ENCODE peak calls at places on chromosomes 4 and X, in seven cellular contexts. E, N, P, S, B, T and Y are unnamed samples.
A peak's percentile ranks its signal among the peaks of the same experiment; 100 is the strongest.

GRCh38 chrX:25558137-25558536 is 542.4 kb upstream of the ARX start:
- DNase-seq in E (no peak), N (no peak), P (no peak), S (no peak), B (no peak), T (no peak), Y (no peak)

GRCh38 chr4:25900901-25901500 is 13.0 kb upstream of the SMIM20 start:
- DNase-seq in E (no peak), N (no peak), P (no peak), S (no peak), B (no peak), T (no peak), Y (no peak)

GRCh38 chr4:188930822-188931221 is 791.6 kb downstream of the TRIML1 start:
- DNase-seq in E (no peak), N (no peak), P (no peak), S (no peak), B (no peak), T (no peak), Y (no peak)

GRCh38 chrX:19372170-19373033 is 28.7 kb downstream of the PDHA1 start:
- DNase-seq in E (peak; percentile 68), N (peak; percentile 45), P (peak; percentile 62), S (peak; percentile 75), B (peak; percentile 20), T (peak; percentile 59), Y (peak; percentile 68)

GRCh38 chr4:70197842-70198241 is 2.3 kb downstream of the ODAM start:
- DNase-seq in E (no peak), N (no peak), P (no peak), S (no peak), B (no peak), T (no peak), Y (no peak)

GRCh38 chr4:33882246-33882990 is 2361.9 kb downstream of the ARAP2 start:
- DNase-seq in E (no peak), N (no peak), P (no peak), S (no peak), B (no peak), T (no peak), Y (no peak)

GRCh38 chr4:110982486-110982885 is 359.6 kb upstream of the PITX2 start:
- DNase-seq in E (no peak), N (no peak), P (no peak), S (no peak), B (no peak), T (no peak), Y (no peak)

GRCh38 chr4:111027526-111027925 is 404.6 kb upstream of the PITX2 start:
- DNase-seq in E (no peak), N (no peak), P (no peak), S (no peak), B (no peak), T (peak; percentile 83), Y (no peak)

GRCh38 chr4:4333265-4333706 is 43.2 kb downstream of the ZBTB49 start:
- DNase-seq in E (no peak), N (no peak), P (no peak), S (no peak), B (no peak), T (peak; percentile 84), Y (peak; percentile 66)

GRCh38 chr4:168830777-168831512 is 179.1 kb downstream of the CBR4 start:
- DNase-seq in E (no peak), N (no peak), P (no peak), S (no peak), B (no peak), T (no peak), Y (no peak)

GRCh38 chr4:102217775-102218174 is 127.5 kb downstream of the SLC39A8 start:
- DNase-seq in E (no peak), N (no peak), P (no peak), S (no peak), B (no peak), T (no peak), Y (no peak)

GRCh38 chr4:84366932-84367331 is 132.2 kb downstream of the NKX6-1 start:
- DNase-seq in E (no peak), N (no peak), P (no peak), S (no peak), B (no peak), T (no peak), Y (no peak)

GRCh38 chr4:155906554-155907247 is 3.2 kb downstream of the TDO2 start:
- DNase-seq in E (no peak), N (no peak), P (no peak), S (no peak), B (no peak), T (peak; percentile 99), Y (no peak)

GRCh38 chrX:24207826-24208225 is 58.3 kb downstream of the ZFX start:
- DNase-seq in E (no peak), N (no peak), P (no peak), S (no peak), B (no peak), T (peak; percentile 68), Y (no peak)

GRCh38 chrX:56233100-56233499 is 944 bp downstream of the KLF8 start:
- DNase-seq in E (no peak), N (no peak), P (no peak), S (no peak), B (no peak), T (no peak), Y (peak; percentile 22)

GRCh38 chrX:56231706-56232105 is 450 bp upstream of the KLF8 start:
- DNase-seq in E (no peak), N (no peak), P (no peak), S (no peak), B (no peak), T (no peak), Y (no peak)

GRCh38 chrX:56228914-56229313 is 3.2 kb upstream of the KLF8 start:
- DNase-seq in E (no peak), N (no peak), P (no peak), S (no peak), B (no peak), T (no peak), Y (peak; percentile 27)

GRCh38 chrX:56232221-56233082 is at the start of gene KLF8:
- DNase-seq in E (peak; percentile 35), N (peak; percentile 64), P (no peak), S (no peak), B (peak; percentile 39), T (no peak), Y (peak; percentile 76)

GRCh38 chrX:56233682-56234081 is 1.5 kb downstream of the KLF8 start:
- DNase-seq in E (no peak), N (peak; percentile 52), P (no peak), S (no peak), B (peak; percentile 24), T (no peak), Y (peak; percentile 79)
- TF ChIP-seq POLR2A in E (no peak), N (no peak), P (no peak), S (no peak), B (no peak), T (no peak), Y (no peak)

GRCh38 chr4:151105454-151106032 is 6.1 kb downstream of the RPS3A start:
- DNase-seq in E (no peak), N (no peak), P (no peak), S (no peak), B (no peak), T (no peak), Y (no peak)
- TF ChIP-seq POLR2A in E (peak; percentile 63), N (no peak), P (no peak), S (peak; percentile 78), B (no peak), T (no peak), Y (no peak)

GRCh38 chr4:139555073-139555704 is 830 bp downstream of the SETD7 start:
- DNase-seq in E (peak; percentile 56), N (peak; percentile 82), P (peak; percentile 94), S (peak; percentile 96), B (peak; percentile 86), T (peak; percentile 87), Y (peak; percentile 95)
- TF ChIP-seq POLR2A in E (no peak), N (peak; percentile 85), P (peak; percentile 85), S (peak; percentile 78), B (peak; percentile 76), T (peak; percentile 76), Y (peak; percentile 44)

DNA sequence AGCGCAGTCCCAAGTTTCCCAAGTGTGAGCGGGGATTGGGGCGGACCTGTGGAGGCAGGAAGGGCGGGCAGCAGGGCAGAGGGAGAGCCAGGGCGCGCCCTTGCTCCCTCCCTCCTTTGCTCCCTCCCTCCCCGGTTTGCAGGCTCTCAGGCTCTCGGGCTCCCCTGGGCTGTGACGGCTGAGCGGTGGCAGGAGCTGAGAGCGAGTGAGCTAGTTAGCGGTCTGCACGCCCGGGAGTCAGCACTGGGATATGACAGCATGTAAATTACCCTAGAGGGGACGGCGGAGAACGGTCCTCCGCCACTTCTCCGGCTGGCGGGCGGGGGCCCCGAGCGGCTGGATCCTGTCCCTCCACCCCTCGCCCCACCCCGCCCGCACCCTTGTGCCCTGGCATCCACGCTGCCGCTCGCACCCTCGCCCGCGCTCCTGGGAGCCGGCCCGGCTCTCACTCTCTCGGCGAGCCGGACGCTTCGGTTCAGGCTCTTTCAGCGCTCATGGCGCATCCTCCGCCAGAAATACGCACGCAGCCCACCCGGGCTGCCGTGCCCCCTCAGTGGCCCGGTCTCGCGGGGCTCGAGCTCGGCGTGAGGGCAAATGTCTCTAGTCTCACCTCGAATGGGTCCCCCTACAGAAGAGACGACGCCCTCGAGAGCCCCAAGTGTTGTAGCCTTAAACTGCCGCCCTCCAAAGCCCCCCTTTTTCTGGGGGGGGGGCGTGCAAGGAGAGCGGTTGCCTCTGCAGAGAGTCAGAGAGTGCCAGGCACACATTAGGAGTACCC is at the start of gene TSC22D3:
- DNase-seq in E (peak; percentile 62), N (peak; percentile 62), P (peak; percentile 88), S (peak; percentile 64), B (peak; percentile 69), T (peak; percentile 33), Y (peak; percentile 63)
- TF ChIP-seq POLR2A in E (no peak), N (peak; percentile 54), P (peak; percentile 61), S (no peak), B (peak; percentile 20), T (no peak), Y (no peak)

DNA sequence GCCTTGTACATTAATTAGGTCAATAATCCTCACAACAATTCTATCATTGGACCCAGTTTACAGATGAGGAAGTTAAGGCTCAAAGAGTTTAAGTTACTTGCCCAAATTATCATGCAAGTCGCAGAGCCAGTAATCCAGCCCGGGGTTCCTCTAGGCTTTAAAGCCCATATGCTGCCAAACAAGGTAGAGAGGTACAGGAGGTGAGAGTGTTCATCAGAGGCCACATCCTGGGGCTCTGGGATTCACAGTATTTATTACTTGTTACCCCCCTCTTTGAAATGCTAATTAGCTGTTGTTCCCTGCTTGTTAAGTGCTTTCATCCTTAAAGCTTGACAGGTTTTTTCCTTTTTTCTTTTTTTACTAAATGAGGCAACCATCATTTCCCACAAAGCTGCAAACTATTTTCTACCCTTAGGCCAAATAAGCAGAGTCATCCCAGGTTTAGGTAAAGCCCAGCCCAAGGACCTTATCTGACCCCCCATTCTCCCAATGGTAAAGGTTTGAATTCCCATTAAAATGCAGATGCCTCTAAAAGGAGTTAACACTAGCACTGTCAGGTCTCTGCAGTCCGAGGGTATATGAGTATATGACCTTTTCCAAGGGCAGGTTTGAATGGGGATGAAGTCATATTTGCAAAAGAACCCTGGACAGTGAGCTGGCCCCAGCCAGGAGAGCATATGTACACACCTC is 150.3 kb downstream of the SOX3 start:
- DNase-seq in E (no peak), N (no peak), P (no peak), S (no peak), B (no peak), T (no peak), Y (no peak)
- TF ChIP-seq POLR2A in E (no peak), N (no peak), P (no peak), S (no peak), B (no peak), T (no peak), Y (no peak)

GRCh38 chr4:47914219-47914925 is at the start of gene NFXL1:
- DNase-seq in E (peak; percentile 94), N (peak; percentile 96), P (peak; percentile 99), S (peak; percentile 97), B (peak; percentile 95), T (peak; percentile 96), Y (peak; percentile 98)
- TF ChIP-seq POLR2A in E (peak; percentile 93), N (peak; percentile 87), P (peak; percentile 90), S (peak; percentile 93), B (peak; percentile 57), T (peak; percentile 85), Y (no peak)

GRCh38 chr4:82797048-82797590 is 1.5 kb downstream of the SCD5 start:
- DNase-seq in E (no peak), N (no peak), P (no peak), S (peak; percentile 44), B (no peak), T (no peak), Y (no peak)
- TF ChIP-seq POLR2A in E (no peak), N (no peak), P (no peak), S (no peak), B (no peak), T (no peak), Y (no peak)